ENCODE peak calls at places on chromosomes 12 and 14, in six cellular contexts. T, R, N, D, J and B are unnamed samples.

GRCh38 chr12:113325938-113326337 is 9.0 kb downstream of the SLC8B1 start:
- DNase-seq in N (no peak), R (no peak), D (peak; percentile 38), J (no peak), T (no peak), B (no peak)

GRCh38 chr12:85280138-85280983 is at the start of gene ALX1:
- DNase-seq in T (peak; percentile 57), D (peak; percentile 77), N (no peak), J (peak; percentile 67), R (no peak), B (peak; percentile 73)

GRCh38 chr14:24876009-24876690 is 173.8 kb downstream of the STXBP6 start:
- DNase-seq in J (peak; percentile 1), T (no peak), D (no peak), N (no peak), R (no peak), B (no peak)

GRCh38 chr12:43009307-43009706 is 419.8 kb upstream of the PRICKLE1 start:
- DNase-seq in D (no peak), N (no peak), J (no peak), R (no peak), T (no peak), B (no peak)

GRCh38 chr12:123114305-123115083 is 36.4 kb downstream of the PITPNM2 start:
- DNase-seq in J (no peak), T (no peak), R (no peak), N (no peak), D (no peak), B (no peak)

GRCh38 chr12:28550757-28551381 is 360.6 kb downstream of the CCDC91 start:
- DNase-seq in T (no peak), J (no peak), N (no peak), R (no peak), D (peak; percentile 23), B (no peak)

GRCh38 chr14:42994001-42994736 is 1387.5 kb downstream of the LRFN5 start:
- DNase-seq in R (no peak), J (no peak), T (no peak), D (peak; percentile 49), N (no peak), B (no peak)

GRCh38 chr12:79822475-79822874 is 112.4 kb downstream of the PPP1R12A start:
- DNase-seq in D (no peak), T (no peak), J (no peak), R (no peak), N (no peak), B (no peak)

GRCh38 chr14:100733152-100733850 is 6.6 kb downstream of the DLK1 start:
- DNase-seq in J (no peak), R (no peak), N (no peak), D (no peak), T (no peak), B (no peak)

GRCh38 chr14:78240567-78240966 is 70.4 kb downstream of the NRXN3 start:
- DNase-seq in D (no peak), J (no peak), N (no peak), T (no peak), R (no peak), B (no peak)

GRCh38 chr12:132596016-132596415 is 14.4 kb downstream of the LRCOL1 start:
- DNase-seq in D (peak; percentile 39), J (no peak), R (no peak), T (no peak), N (no peak), B (no peak)

GRCh38 chr12:63045020-63045860 is 105.8 kb downstream of the AVPR1A start:
- DNase-seq in T (no peak), D (peak; percentile 26), R (no peak), J (no peak), N (no peak), B (no peak)

GRCh38 chr12:113030875-113031525 is 25.5 kb upstream of the DTX1 start:
- DNase-seq in D (peak; percentile 88), N (peak; percentile 4), T (no peak), R (peak; percentile 10), J (peak; percentile 23), B (no peak)

GRCh38 chr12:128178971-128179370 is 88.0 kb upstream of the TMEM132C start:
- DNase-seq in D (no peak), J (no peak), T (no peak), R (no peak), N (no peak), B (no peak)

GRCh38 chr14:68979021-68979721 is at the start of gene ACTN1:
- DNase-seq in J (peak; percentile 74), T (peak; percentile 78), R (peak; percentile 97), D (peak; percentile 96), N (peak; percentile 87), B (peak; percentile 77)

GRCh38 chr14:71314717-71315116 is 407.5 kb downstream of the PCNX1 start:
- DNase-seq in J (no peak), N (no peak), T (no peak), R (no peak), D (no peak), B (no peak)
- TF ChIP-seq CTCF in J (no peak), N (no peak), T (no peak), R (no peak), D (no peak), B (no peak)

GRCh38 chr14:96195441-96196081 is 9.1 kb upstream of the BDKRB2 start:
- DNase-seq in T (no peak), R (no peak), J (no peak), D (peak; percentile 52), N (no peak), B (no peak)

GRCh38 chr14:96198430-96199133 is 6.1 kb upstream of the BDKRB2 start:
- DNase-seq in T (no peak), R (no peak), D (no peak), N (peak; percentile 16), J (no peak), B (no peak)

GRCh38 chr14:96197163-96197852 is 7.3 kb upstream of the BDKRB2 start:
- DNase-seq in T (no peak), N (no peak), R (no peak), D (no peak), J (no peak), B (no peak)

GRCh38 chr14:96194657-96195431 is 9.8 kb upstream of the BDKRB2 start:
- DNase-seq in R (no peak), D (no peak), N (no peak), T (no peak), J (no peak), B (no peak)

GRCh38 chr14:96197969-96198368 is 6.7 kb upstream of the BDKRB2 start:
- DNase-seq in J (no peak), R (no peak), N (no peak), D (no peak), T (no peak), B (no peak)
- TF ChIP-seq CTCF in J (no peak), R (no peak), N (no peak), D (no peak), T (no peak), B (no peak)

GRCh38 chr14:87014854-87015253 is 978.1 kb downstream of the GALC start:
- DNase-seq in N (no peak), D (peak; percentile 1), T (no peak), R (no peak), J (no peak), B (no peak)
- TF ChIP-seq CTCF in N (no peak), D (no peak), T (peak; percentile 19), R (no peak), J (peak; percentile 23), B (peak; percentile 21)

GRCh38 chr12:87952223-87952622 is 77.0 kb downstream of the C12orf50 start:
- DNase-seq in N (no peak), J (no peak), T (no peak), R (no peak), D (no peak), B (no peak)

GRCh38 chr12:87952850-87953249 is 76.4 kb downstream of the C12orf50 start:
- DNase-seq in J (peak; percentile 15), T (no peak), N (no peak), R (no peak), D (no peak), B (no peak)

GRCh38 chr12:87953257-87953860 is 75.8 kb downstream of the C12orf50 start:
- DNase-seq in N (no peak), J (peak; percentile 29), D (peak; percentile 72), T (no peak), R (peak; percentile 15), B (peak; percentile 19)
- TF ChIP-seq CTCF in N (peak; percentile 44), J (peak; percentile 82), D (peak; percentile 91), T (peak; percentile 70), R (peak; percentile 50), B (peak; percentile 52)

GRCh38 chr12:64883264-64884163 is 59.1 kb downstream of the TBC1D30 start:
- DNase-seq in N (no peak), J (no peak), T (no peak), D (peak; percentile 30), R (no peak), B (peak; percentile 9)
- TF ChIP-seq CTCF in N (no peak), J (peak; percentile 14), T (peak; percentile 12), D (no peak), R (no peak), B (no peak)

GRCh38 chr12:124443929-124444712 is 123.3 kb downstream of the NCOR2 start:
- DNase-seq in R (no peak), J (no peak), N (no peak), D (no peak), T (no peak), B (no peak)

GRCh38 chr12:124445826-124446225 is 121.6 kb downstream of the NCOR2 start:
- DNase-seq in T (no peak), J (no peak), D (no peak), R (no peak), N (no peak), B (no peak)

GRCh38 chr12:124446364-124446763 is 121.0 kb downstream of the NCOR2 start:
- DNase-seq in R (no peak), T (no peak), N (no peak), D (no peak), J (no peak), B (no peak)

GRCh38 chr12:124442772-124443445 is 124.5 kb downstream of the NCOR2 start:
- DNase-seq in T (no peak), J (no peak), R (no peak), N (no peak), D (no peak), B (no peak)

GRCh38 chr12:124445121-124445718 is 122.2 kb downstream of the NCOR2 start:
- DNase-seq in T (no peak), R (no peak), J (no peak), D (no peak), N (no peak), B (no peak)
- TF ChIP-seq CTCF in T (no peak), R (no peak), J (no peak), D (no peak), N (no peak), B (no peak)

GRCh38 chr12:98519257-98519907 is 4.0 kb downstream of the TMPO start:
- DNase-seq in J (no peak), N (no peak), T (no peak), D (no peak), R (no peak), B (no peak)

GRCh38 chr12:98513379-98514318 is 1.7 kb upstream of the TMPO start:
- DNase-seq in J (no peak), N (no peak), R (no peak), T (no peak), D (no peak), B (no peak)

GRCh38 chr12:98514984-98515367 is 414 bp upstream of the TMPO start:
- DNase-seq in D (no peak), N (no peak), J (no peak), T (no peak), R (no peak), B (no peak)

GRCh38 chr12:98516184-98516873 is 939 bp downstream of the TMPO start:
- DNase-seq in J (peak; percentile 63), N (peak; percentile 95), D (peak; percentile 95), T (peak; percentile 63), R (peak; percentile 80), B (peak; percentile 63)

GRCh38 chr12:98515368-98516183 is at the start of gene TMPO:
- DNase-seq in T (peak; percentile 88), N (peak; percentile 95), D (peak; percentile 95), J (peak; percentile 93), R (peak; percentile 88), B (peak; percentile 98)
- TF ChIP-seq CTCF in T (no peak), N (no peak), D (no peak), J (no peak), R (peak; percentile 21), B (no peak)